ENCODE peak calls at places on chromosomes 16 and 17, in five cellular contexts. One of them, this sample, is unnamed.
A peak's percentile ranks its signal among the peaks of the same experiment; 100 is the strongest.

GRCh38 chr16:68364601-68364998 is 53.8 kb downstream of the PRMT7 start:
- DNase-seq in HCT116: no peak
- DNase-seq in erythroblast: no peak
- DNase-seq in Peyer's patch: no peak
- DNase-seq in uterus: no peak
- DNase-seq in this sample: no peak

GRCh38 chr17:72477529-72477928 is 356.7 kb downstream of the SOX9 start:
- DNase-seq in erythroblast: no peak
- DNase-seq in uterus: no peak
- DNase-seq in Peyer's patch: no peak
- DNase-seq in HCT116: no peak
- DNase-seq in this sample: no peak

GRCh38 chr16:27984121-27984520 is 79.4 kb downstream of the GSG1L start:
- DNase-seq in HCT116: no peak
- DNase-seq in uterus: no peak
- DNase-seq in erythroblast: no peak
- DNase-seq in Peyer's patch: no peak
- DNase-seq in this sample: no peak

GRCh38 chr17:71633391-71633849 is 487.4 kb upstream of the SOX9 start:
- DNase-seq in HCT116: peak; percentile 59
- DNase-seq in Peyer's patch: no peak
- DNase-seq in erythroblast: no peak
- DNase-seq in uterus: no peak
- DNase-seq in this sample: peak; percentile 9

GRCh38 chr17:77465358-77466041 is 324.7 kb downstream of the SEC14L1 start:
- DNase-seq in HCT116: no peak
- DNase-seq in uterus: no peak
- DNase-seq in erythroblast: no peak
- DNase-seq in Peyer's patch: peak; percentile 93
- DNase-seq in this sample: peak; percentile 85

GRCh38 chr16:1215574-1216295 is 9.3 kb downstream of the TPSG1 start:
- DNase-seq in HCT116: no peak
- DNase-seq in uterus: no peak
- DNase-seq in Peyer's patch: no peak
- DNase-seq in erythroblast: no peak
- DNase-seq in this sample: no peak

GRCh38 chr16:87062569-87063442 is 254.4 kb downstream of the C16orf95 start:
- DNase-seq in Peyer's patch: peak; percentile 41
- DNase-seq in erythroblast: peak; percentile 72
- DNase-seq in HCT116: peak; percentile 62
- DNase-seq in uterus: no peak
- DNase-seq in this sample: peak; percentile 81

GRCh38 chr17:77441130-77441920 is 300.6 kb downstream of the SEC14L1 start:
- DNase-seq in uterus: no peak
- DNase-seq in erythroblast: no peak
- DNase-seq in HCT116: no peak
- DNase-seq in Peyer's patch: peak; percentile 84
- DNase-seq in this sample: no peak

GRCh38 chr17:37389160-37389559 is 13.4 kb downstream of the C17orf78 start:
- DNase-seq in erythroblast: no peak
- DNase-seq in HCT116: no peak
- DNase-seq in uterus: no peak
- DNase-seq in Peyer's patch: no peak
- DNase-seq in this sample: no peak

GRCh38 chr16:25691519-25692091 is at the start of gene HS3ST4:
- DNase-seq in uterus: no peak
- DNase-seq in HCT116: no peak
- DNase-seq in erythroblast: no peak
- DNase-seq in Peyer's patch: no peak
- DNase-seq in this sample: no peak

GRCh38 chr17:43662432-43663141 is 865 bp upstream of the MEOX1 start:
- DNase-seq in HCT116: no peak
- DNase-seq in uterus: no peak
- DNase-seq in erythroblast: no peak
- DNase-seq in Peyer's patch: no peak
- DNase-seq in this sample: no peak

GRCh38 chr17:64781810-64782555 is 119.9 kb upstream of the SMURF2 start:
- DNase-seq in Peyer's patch: no peak
- DNase-seq in uterus: peak; percentile 8
- DNase-seq in HCT116: no peak
- DNase-seq in erythroblast: no peak
- DNase-seq in this sample: no peak

GRCh38 chr17:66829386-66829864 is 5.5 kb upstream of the CACNG5 start:
- DNase-seq in erythroblast: peak; percentile 28
- DNase-seq in Peyer's patch: no peak
- DNase-seq in HCT116: no peak
- DNase-seq in uterus: peak; percentile 22
- DNase-seq in this sample: peak; percentile 73

GRCh38 chr17:43171761-43172487 is 910 bp downstream of the NBR1 start:
- DNase-seq in uterus: no peak
- DNase-seq in Peyer's patch: no peak
- DNase-seq in HCT116: peak; percentile 50
- DNase-seq in erythroblast: peak; percentile 56
- DNase-seq in this sample: peak; percentile 57

GRCh38 chr17:82963104-82963950 is 116.1 kb upstream of the METRNL start:
- DNase-seq in erythroblast: peak; percentile 39
- DNase-seq in Peyer's patch: peak; percentile 54
- DNase-seq in uterus: peak; percentile 70
- DNase-seq in HCT116: no peak
- DNase-seq in this sample: no peak

GRCh38 chr16:75250809-75251279 is 580 bp downstream of the BCAR1 start:
- DNase-seq in uterus: peak; percentile 51
- DNase-seq in HCT116: no peak
- DNase-seq in erythroblast: peak; percentile 58
- DNase-seq in Peyer's patch: no peak
- DNase-seq in this sample: no peak

GRCh38 chr17:32303861-32304288 is 38.1 kb downstream of the C17orf75 start:
- DNase-seq in erythroblast: no peak
- DNase-seq in Peyer's patch: no peak
- DNase-seq in HCT116: no peak
- DNase-seq in uterus: no peak
- DNase-seq in this sample: no peak

GRCh38 chr16:56481468-56482112 is 30.2 kb downstream of the OGFOD1 start:
- DNase-seq in uterus: no peak
- DNase-seq in Peyer's patch: no peak
- DNase-seq in HCT116: no peak
- DNase-seq in erythroblast: no peak
- DNase-seq in this sample: no peak

GRCh38 chr17:44587339-44587738 is 30.1 kb downstream of the FZD2 start:
- DNase-seq in Peyer's patch: no peak
- DNase-seq in HCT116: peak; percentile 51
- DNase-seq in erythroblast: no peak
- DNase-seq in uterus: peak; percentile 18
- DNase-seq in this sample: peak; percentile 93

GRCh38 chr16:78485188-78485898 is 385.9 kb downstream of the WWOX start:
- DNase-seq in uterus: no peak
- DNase-seq in Peyer's patch: no peak
- DNase-seq in HCT116: no peak
- DNase-seq in erythroblast: no peak
- DNase-seq in this sample: no peak

GRCh38 chr17:74920679-74921044 is 2.4 kb downstream of the USH1G start:
- DNase-seq in erythroblast: no peak
- DNase-seq in uterus: no peak
- DNase-seq in Peyer's patch: no peak
- DNase-seq in HCT116: no peak
- DNase-seq in this sample: no peak

GRCh38 chr17:76497699-76497978 is 3.6 kb downstream of the RHBDF2 start:
- DNase-seq in uterus: no peak
- DNase-seq in Peyer's patch: no peak
- DNase-seq in erythroblast: no peak
- DNase-seq in HCT116: no peak
- DNase-seq in this sample: no peak

GRCh38 chr16:67555795-67556212 is 6.5 kb upstream of the CTCF start:
- DNase-seq in erythroblast: no peak
- DNase-seq in Peyer's patch: no peak
- DNase-seq in HCT116: peak; percentile 16
- DNase-seq in uterus: no peak
- DNase-seq in this sample: no peak

GRCh38 chr16:69935278-69935711 is 15.8 kb upstream of the CLEC18A start:
- DNase-seq in Peyer's patch: peak; percentile 9
- DNase-seq in uterus: no peak
- DNase-seq in erythroblast: no peak
- DNase-seq in HCT116: no peak
- DNase-seq in this sample: no peak

GRCh38 chr16:69934044-69934443 is 17.1 kb upstream of the CLEC18A start:
- DNase-seq in Peyer's patch: peak; percentile 5
- DNase-seq in HCT116: no peak
- DNase-seq in erythroblast: no peak
- DNase-seq in uterus: no peak
- DNase-seq in this sample: no peak

GRCh38 chr16:69936252-69936651 is 14.9 kb upstream of the CLEC18A start:
- DNase-seq in erythroblast: no peak
- DNase-seq in uterus: no peak
- DNase-seq in Peyer's patch: peak; percentile 13
- DNase-seq in HCT116: no peak
- DNase-seq in this sample: no peak

GRCh38 chr16:69935740-69936139 is 15.4 kb upstream of the CLEC18A start:
- DNase-seq in Peyer's patch: no peak
- DNase-seq in erythroblast: no peak
- DNase-seq in uterus: no peak
- DNase-seq in HCT116: no peak
- DNase-seq in this sample: no peak

GRCh38 chr16:69934751-69935150 is 16.4 kb upstream of the CLEC18A start:
- DNase-seq in uterus: no peak
- DNase-seq in Peyer's patch: peak; percentile 9
- DNase-seq in HCT116: no peak
- DNase-seq in erythroblast: no peak
- DNase-seq in this sample: no peak
- TF ChIP-seq POLR2A in uterus: no peak
- TF ChIP-seq POLR2A in Peyer's patch: no peak
- TF ChIP-seq POLR2A in HCT116: no peak
- TF ChIP-seq POLR2A in erythroblast: no peak
- TF ChIP-seq POLR2A in this sample: no peak

GRCh38 chr17:70558821-70559220 is 389.5 kb downstream of the KCNJ2 start:
- DNase-seq in erythroblast: no peak
- DNase-seq in HCT116: no peak
- DNase-seq in Peyer's patch: no peak
- DNase-seq in uterus: no peak
- DNase-seq in this sample: no peak
- TF ChIP-seq POLR2A in erythroblast: no peak
- TF ChIP-seq POLR2A in HCT116: no peak
- TF ChIP-seq POLR2A in Peyer's patch: no peak
- TF ChIP-seq POLR2A in uterus: no peak
- TF ChIP-seq POLR2A in this sample: no peak

GRCh38 chr17:28612936-28613872 is 781 bp downstream of the RSKR start:
- DNase-seq in HCT116: no peak
- DNase-seq in uterus: peak; percentile 26
- DNase-seq in erythroblast: peak; percentile 32
- DNase-seq in Peyer's patch: peak; percentile 40
- DNase-seq in this sample: no peak
- TF ChIP-seq POLR2A in HCT116: no peak
- TF ChIP-seq POLR2A in uterus: no peak
- TF ChIP-seq POLR2A in erythroblast: no peak
- TF ChIP-seq POLR2A in Peyer's patch: no peak
- TF ChIP-seq POLR2A in this sample: no peak

DNA sequence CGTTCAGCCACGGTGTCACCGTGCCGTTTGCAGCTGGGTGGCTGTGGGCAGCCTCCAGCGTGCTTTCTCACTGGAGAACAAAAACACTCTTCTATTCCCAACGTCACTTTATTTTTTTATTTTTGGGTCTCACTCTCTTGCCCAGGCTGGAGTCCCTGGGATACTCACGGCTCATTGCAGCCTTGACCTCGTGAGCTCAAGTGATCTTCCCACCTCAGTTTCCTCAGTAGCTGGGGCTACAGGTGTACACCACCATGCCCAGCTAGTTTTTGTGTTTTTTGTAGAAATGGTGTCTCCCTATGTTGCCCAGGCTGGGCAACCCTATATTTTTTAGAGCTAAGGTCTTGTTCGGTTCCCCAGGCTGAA is 34.4 kb upstream of the ZC3H18 start:
- DNase-seq in Peyer's patch: no peak
- DNase-seq in HCT116: no peak
- DNase-seq in erythroblast: no peak
- DNase-seq in uterus: no peak
- DNase-seq in this sample: no peak
- TF ChIP-seq POLR2A in Peyer's patch: no peak
- TF ChIP-seq POLR2A in HCT116: peak; percentile 42
- TF ChIP-seq POLR2A in erythroblast: no peak
- TF ChIP-seq POLR2A in uterus: no peak
- TF ChIP-seq POLR2A in this sample: no peak